ENCODE peak calls at places on chromosomes 2 and 18, in seven cellular contexts. One of them, this sample, is unnamed.
A peak's percentile ranks its signal among the peaks of the same experiment; 100 is the strongest.

GRCh38 chr2:186695081-186695756 is 1.4 kb downstream of the FAM171B start:
- DNase-seq in stimulated activated CD8-positive, alpha-beta memory T cell treated with anti-CD3 and anti-CD28 coated beads, Interleukin-2, amount 100 ng/mL, for 48 hours: no peak
- DNase-seq in activated CD4-positive, alpha-beta T cell treated with anti-CD3 and anti-CD28 coated beads for 24 hours: no peak
- DNase-seq in PC-9: no peak
- DNase-seq in NCI-H345: no peak
- DNase-seq in anterior cingulate cortex: no peak
- DNase-seq in astrocyte: peak; percentile 67
- DNase-seq in this sample: no peak

GRCh38 chr2:239313251-239313650 is 87.6 kb downstream of the HDAC4 start:
- DNase-seq in stimulated activated CD8-positive, alpha-beta memory T cell treated with anti-CD3 and anti-CD28 coated beads, Interleukin-2, amount 100 ng/mL, for 48 hours: no peak
- DNase-seq in activated CD4-positive, alpha-beta T cell treated with anti-CD3 and anti-CD28 coated beads for 24 hours: no peak
- DNase-seq in PC-9: no peak
- DNase-seq in NCI-H345: no peak
- DNase-seq in anterior cingulate cortex: no peak
- DNase-seq in astrocyte: no peak
- DNase-seq in this sample: no peak

GRCh38 chr2:106857882-106858478 is 28.0 kb downstream of the ST6GAL2 start:
- DNase-seq in stimulated activated CD8-positive, alpha-beta memory T cell treated with anti-CD3 and anti-CD28 coated beads, Interleukin-2, amount 100 ng/mL, for 48 hours: no peak
- DNase-seq in activated CD4-positive, alpha-beta T cell treated with anti-CD3 and anti-CD28 coated beads for 24 hours: no peak
- DNase-seq in PC-9: no peak
- DNase-seq in NCI-H345: no peak
- DNase-seq in anterior cingulate cortex: no peak
- DNase-seq in astrocyte: no peak
- DNase-seq in this sample: no peak

GRCh38 chr18:28512357-28512756 is 335.4 kb upstream of the CDH2 start:
- DNase-seq in stimulated activated CD8-positive, alpha-beta memory T cell treated with anti-CD3 and anti-CD28 coated beads, Interleukin-2, amount 100 ng/mL, for 48 hours: no peak
- DNase-seq in activated CD4-positive, alpha-beta T cell treated with anti-CD3 and anti-CD28 coated beads for 24 hours: no peak
- DNase-seq in PC-9: no peak
- DNase-seq in NCI-H345: no peak
- DNase-seq in anterior cingulate cortex: no peak
- DNase-seq in astrocyte: no peak
- DNase-seq in this sample: no peak

GRCh38 chr2:28321426-28321825 is 71.2 kb upstream of the FOSL2 start:
- DNase-seq in stimulated activated CD8-positive, alpha-beta memory T cell treated with anti-CD3 and anti-CD28 coated beads, Interleukin-2, amount 100 ng/mL, for 48 hours: no peak
- DNase-seq in activated CD4-positive, alpha-beta T cell treated with anti-CD3 and anti-CD28 coated beads for 24 hours: no peak
- DNase-seq in PC-9: no peak
- DNase-seq in NCI-H345: no peak
- DNase-seq in anterior cingulate cortex: no peak
- DNase-seq in astrocyte: peak; percentile 96
- DNase-seq in this sample: no peak

GRCh38 chr18:67519582-67519981 is 3.1 kb upstream of the DSEL start:
- DNase-seq in stimulated activated CD8-positive, alpha-beta memory T cell treated with anti-CD3 and anti-CD28 coated beads, Interleukin-2, amount 100 ng/mL, for 48 hours: no peak
- DNase-seq in activated CD4-positive, alpha-beta T cell treated with anti-CD3 and anti-CD28 coated beads for 24 hours: no peak
- DNase-seq in PC-9: no peak
- DNase-seq in NCI-H345: no peak
- DNase-seq in anterior cingulate cortex: no peak
- DNase-seq in astrocyte: peak; percentile 79
- DNase-seq in this sample: no peak

GRCh38 chr2:36716136-36716535 is 19.6 kb downstream of the VIT start:
- DNase-seq in stimulated activated CD8-positive, alpha-beta memory T cell treated with anti-CD3 and anti-CD28 coated beads, Interleukin-2, amount 100 ng/mL, for 48 hours: no peak
- DNase-seq in activated CD4-positive, alpha-beta T cell treated with anti-CD3 and anti-CD28 coated beads for 24 hours: no peak
- DNase-seq in PC-9: no peak
- DNase-seq in NCI-H345: no peak
- DNase-seq in anterior cingulate cortex: no peak
- DNase-seq in astrocyte: no peak
- DNase-seq in this sample: no peak

GRCh38 chr2:98912221-98912851 is 23.7 kb downstream of the CRACDL start:
- DNase-seq in stimulated activated CD8-positive, alpha-beta memory T cell treated with anti-CD3 and anti-CD28 coated beads, Interleukin-2, amount 100 ng/mL, for 48 hours: no peak
- DNase-seq in activated CD4-positive, alpha-beta T cell treated with anti-CD3 and anti-CD28 coated beads for 24 hours: no peak
- DNase-seq in PC-9: no peak
- DNase-seq in NCI-H345: peak; percentile 95
- DNase-seq in anterior cingulate cortex: peak; percentile 85
- DNase-seq in astrocyte: peak; percentile 92
- DNase-seq in this sample: no peak

GRCh38 chr2:144350151-144350802 is 169.6 kb downstream of the ZEB2 start:
- DNase-seq in stimulated activated CD8-positive, alpha-beta memory T cell treated with anti-CD3 and anti-CD28 coated beads, Interleukin-2, amount 100 ng/mL, for 48 hours: no peak
- DNase-seq in activated CD4-positive, alpha-beta T cell treated with anti-CD3 and anti-CD28 coated beads for 24 hours: no peak
- DNase-seq in PC-9: no peak
- DNase-seq in NCI-H345: no peak
- DNase-seq in anterior cingulate cortex: no peak
- DNase-seq in astrocyte: peak; percentile 73
- DNase-seq in this sample: no peak

GRCh38 chr18:48786621-48787522 is 163.9 kb downstream of the SMAD7 start:
- DNase-seq in stimulated activated CD8-positive, alpha-beta memory T cell treated with anti-CD3 and anti-CD28 coated beads, Interleukin-2, amount 100 ng/mL, for 48 hours: no peak
- DNase-seq in activated CD4-positive, alpha-beta T cell treated with anti-CD3 and anti-CD28 coated beads for 24 hours: no peak
- DNase-seq in PC-9: no peak
- DNase-seq in NCI-H345: no peak
- DNase-seq in anterior cingulate cortex: no peak
- DNase-seq in astrocyte: no peak
- DNase-seq in this sample: no peak

GRCh38 chr2:209331291-209331844 is 92.5 kb upstream of the MAP2 start:
- DNase-seq in stimulated activated CD8-positive, alpha-beta memory T cell treated with anti-CD3 and anti-CD28 coated beads, Interleukin-2, amount 100 ng/mL, for 48 hours: no peak
- DNase-seq in activated CD4-positive, alpha-beta T cell treated with anti-CD3 and anti-CD28 coated beads for 24 hours: no peak
- DNase-seq in PC-9: no peak
- DNase-seq in NCI-H345: peak; percentile 51
- DNase-seq in anterior cingulate cortex: peak; percentile 8
- DNase-seq in astrocyte: peak; percentile 30
- DNase-seq in this sample: no peak

GRCh38 chr2:216139884-216140283 is 30.7 kb downstream of the XRCC5 start:
- DNase-seq in stimulated activated CD8-positive, alpha-beta memory T cell treated with anti-CD3 and anti-CD28 coated beads, Interleukin-2, amount 100 ng/mL, for 48 hours: no peak
- DNase-seq in activated CD4-positive, alpha-beta T cell treated with anti-CD3 and anti-CD28 coated beads for 24 hours: no peak
- DNase-seq in PC-9: no peak
- DNase-seq in NCI-H345: no peak
- DNase-seq in anterior cingulate cortex: no peak
- DNase-seq in astrocyte: no peak
- DNase-seq in this sample: peak; percentile 40

GRCh38 chr18:58649966-58650816 is 21.1 kb upstream of the MALT1 start:
- DNase-seq in stimulated activated CD8-positive, alpha-beta memory T cell treated with anti-CD3 and anti-CD28 coated beads, Interleukin-2, amount 100 ng/mL, for 48 hours: no peak
- DNase-seq in activated CD4-positive, alpha-beta T cell treated with anti-CD3 and anti-CD28 coated beads for 24 hours: no peak
- DNase-seq in PC-9: no peak
- DNase-seq in NCI-H345: no peak
- DNase-seq in anterior cingulate cortex: no peak
- DNase-seq in astrocyte: no peak
- DNase-seq in this sample: peak; percentile 70

GRCh38 chr2:165467921-165468320 is 1.6 kb upstream of the CSRNP3 start:
- DNase-seq in stimulated activated CD8-positive, alpha-beta memory T cell treated with anti-CD3 and anti-CD28 coated beads, Interleukin-2, amount 100 ng/mL, for 48 hours: no peak
- DNase-seq in activated CD4-positive, alpha-beta T cell treated with anti-CD3 and anti-CD28 coated beads for 24 hours: no peak
- DNase-seq in PC-9: no peak
- DNase-seq in NCI-H345: no peak
- DNase-seq in anterior cingulate cortex: no peak
- DNase-seq in astrocyte: no peak
- DNase-seq in this sample: no peak

GRCh38 chr2:239035997-239036731 is 188.3 kb downstream of the TWIST2 start:
- DNase-seq in stimulated activated CD8-positive, alpha-beta memory T cell treated with anti-CD3 and anti-CD28 coated beads, Interleukin-2, amount 100 ng/mL, for 48 hours: no peak
- DNase-seq in activated CD4-positive, alpha-beta T cell treated with anti-CD3 and anti-CD28 coated beads for 24 hours: no peak
- DNase-seq in PC-9: no peak
- DNase-seq in NCI-H345: no peak
- DNase-seq in anterior cingulate cortex: no peak
- DNase-seq in astrocyte: no peak
- DNase-seq in this sample: no peak

GRCh38 chr2:219045937-219046550 is 4.7 kb upstream of the CFAP65 start:
- DNase-seq in stimulated activated CD8-positive, alpha-beta memory T cell treated with anti-CD3 and anti-CD28 coated beads, Interleukin-2, amount 100 ng/mL, for 48 hours: no peak
- DNase-seq in activated CD4-positive, alpha-beta T cell treated with anti-CD3 and anti-CD28 coated beads for 24 hours: no peak
- DNase-seq in PC-9: no peak
- DNase-seq in NCI-H345: no peak
- DNase-seq in anterior cingulate cortex: no peak
- DNase-seq in astrocyte: peak; percentile 20
- DNase-seq in this sample: no peak

GRCh38 chr2:232478571-232479340 is 8.9 kb downstream of the ECEL1 start:
- DNase-seq in stimulated activated CD8-positive, alpha-beta memory T cell treated with anti-CD3 and anti-CD28 coated beads, Interleukin-2, amount 100 ng/mL, for 48 hours: no peak
- DNase-seq in activated CD4-positive, alpha-beta T cell treated with anti-CD3 and anti-CD28 coated beads for 24 hours: no peak
- DNase-seq in PC-9: no peak
- DNase-seq in NCI-H345: no peak
- DNase-seq in anterior cingulate cortex: no peak
- DNase-seq in astrocyte: no peak
- DNase-seq in this sample: no peak

GRCh38 chr2:10232096-10232815 is 70.4 kb upstream of the HPCAL1 start:
- DNase-seq in stimulated activated CD8-positive, alpha-beta memory T cell treated with anti-CD3 and anti-CD28 coated beads, Interleukin-2, amount 100 ng/mL, for 48 hours: no peak
- DNase-seq in activated CD4-positive, alpha-beta T cell treated with anti-CD3 and anti-CD28 coated beads for 24 hours: no peak
- DNase-seq in PC-9: no peak
- DNase-seq in NCI-H345: no peak
- DNase-seq in anterior cingulate cortex: no peak
- DNase-seq in astrocyte: no peak
- DNase-seq in this sample: no peak

GRCh38 chr18:70936160-70936559 is 647.3 kb downstream of the SOCS6 start:
- DNase-seq in stimulated activated CD8-positive, alpha-beta memory T cell treated with anti-CD3 and anti-CD28 coated beads, Interleukin-2, amount 100 ng/mL, for 48 hours: no peak
- DNase-seq in activated CD4-positive, alpha-beta T cell treated with anti-CD3 and anti-CD28 coated beads for 24 hours: no peak
- DNase-seq in PC-9: no peak
- DNase-seq in NCI-H345: no peak
- DNase-seq in anterior cingulate cortex: no peak
- DNase-seq in astrocyte: no peak
- DNase-seq in this sample: no peak

GRCh38 chr2:179898873-179899272 is 37.5 kb upstream of the ZNF385B start:
- DNase-seq in stimulated activated CD8-positive, alpha-beta memory T cell treated with anti-CD3 and anti-CD28 coated beads, Interleukin-2, amount 100 ng/mL, for 48 hours: no peak
- DNase-seq in activated CD4-positive, alpha-beta T cell treated with anti-CD3 and anti-CD28 coated beads for 24 hours: no peak
- DNase-seq in PC-9: no peak
- DNase-seq in NCI-H345: peak; percentile 8
- DNase-seq in anterior cingulate cortex: no peak
- DNase-seq in astrocyte: peak; percentile 2
- DNase-seq in this sample: no peak

GRCh38 chr2:220787251-220787650 is 784.9 kb downstream of the EPHA4 start:
- DNase-seq in stimulated activated CD8-positive, alpha-beta memory T cell treated with anti-CD3 and anti-CD28 coated beads, Interleukin-2, amount 100 ng/mL, for 48 hours: no peak
- DNase-seq in activated CD4-positive, alpha-beta T cell treated with anti-CD3 and anti-CD28 coated beads for 24 hours: no peak
- DNase-seq in PC-9: no peak
- DNase-seq in NCI-H345: no peak
- DNase-seq in anterior cingulate cortex: no peak
- DNase-seq in astrocyte: peak; percentile 28
- DNase-seq in this sample: no peak

GRCh38 chr2:105612049-105612448 is 132.7 kb upstream of the NCK2 start:
- DNase-seq in stimulated activated CD8-positive, alpha-beta memory T cell treated with anti-CD3 and anti-CD28 coated beads, Interleukin-2, amount 100 ng/mL, for 48 hours: no peak
- DNase-seq in activated CD4-positive, alpha-beta T cell treated with anti-CD3 and anti-CD28 coated beads for 24 hours: no peak
- DNase-seq in PC-9: no peak
- DNase-seq in NCI-H345: no peak
- DNase-seq in anterior cingulate cortex: no peak
- DNase-seq in astrocyte: no peak
- DNase-seq in this sample: no peak

GRCh38 chr2:27956895-27957294 is 66.4 kb downstream of the BABAM2 start:
- DNase-seq in stimulated activated CD8-positive, alpha-beta memory T cell treated with anti-CD3 and anti-CD28 coated beads, Interleukin-2, amount 100 ng/mL, for 48 hours: no peak
- DNase-seq in activated CD4-positive, alpha-beta T cell treated with anti-CD3 and anti-CD28 coated beads for 24 hours: no peak
- DNase-seq in PC-9: peak; percentile 61
- DNase-seq in NCI-H345: no peak
- DNase-seq in anterior cingulate cortex: no peak
- DNase-seq in astrocyte: peak; percentile 57
- DNase-seq in this sample: no peak

GRCh38 chr18:40293311-40293710 is 1661.7 kb upstream of the PIK3C3 start:
- DNase-seq in stimulated activated CD8-positive, alpha-beta memory T cell treated with anti-CD3 and anti-CD28 coated beads, Interleukin-2, amount 100 ng/mL, for 48 hours: no peak
- DNase-seq in activated CD4-positive, alpha-beta T cell treated with anti-CD3 and anti-CD28 coated beads for 24 hours: no peak
- DNase-seq in PC-9: no peak
- DNase-seq in NCI-H345: no peak
- DNase-seq in anterior cingulate cortex: no peak
- DNase-seq in astrocyte: no peak
- DNase-seq in this sample: no peak

GRCh38 chr2:154697422-154698237 is 865 bp upstream of the KCNJ3 start:
- DNase-seq in stimulated activated CD8-positive, alpha-beta memory T cell treated with anti-CD3 and anti-CD28 coated beads, Interleukin-2, amount 100 ng/mL, for 48 hours: no peak
- DNase-seq in activated CD4-positive, alpha-beta T cell treated with anti-CD3 and anti-CD28 coated beads for 24 hours: no peak
- DNase-seq in PC-9: no peak
- DNase-seq in NCI-H345: peak; percentile 66
- DNase-seq in anterior cingulate cortex: peak; percentile 77
- DNase-seq in astrocyte: peak; percentile 1
- DNase-seq in this sample: no peak

GRCh38 chr2:84874381-84875212 is 6.3 kb downstream of the TRABD2A start:
- DNase-seq in stimulated activated CD8-positive, alpha-beta memory T cell treated with anti-CD3 and anti-CD28 coated beads, Interleukin-2, amount 100 ng/mL, for 48 hours: no peak
- DNase-seq in activated CD4-positive, alpha-beta T cell treated with anti-CD3 and anti-CD28 coated beads for 24 hours: no peak
- DNase-seq in PC-9: no peak
- DNase-seq in NCI-H345: no peak
- DNase-seq in anterior cingulate cortex: no peak
- DNase-seq in astrocyte: peak; percentile 29
- DNase-seq in this sample: peak; percentile 71

GRCh38 chr2:136310005-136310495 is 192.1 kb upstream of the CXCR4 start:
- DNase-seq in stimulated activated CD8-positive, alpha-beta memory T cell treated with anti-CD3 and anti-CD28 coated beads, Interleukin-2, amount 100 ng/mL, for 48 hours: peak; percentile 24
- DNase-seq in activated CD4-positive, alpha-beta T cell treated with anti-CD3 and anti-CD28 coated beads for 24 hours: no peak
- DNase-seq in PC-9: no peak
- DNase-seq in NCI-H345: no peak
- DNase-seq in anterior cingulate cortex: no peak
- DNase-seq in astrocyte: no peak
- DNase-seq in this sample: no peak

GRCh38 chr2:28326873-28327495 is 65.7 kb upstream of the FOSL2 start:
- DNase-seq in stimulated activated CD8-positive, alpha-beta memory T cell treated with anti-CD3 and anti-CD28 coated beads, Interleukin-2, amount 100 ng/mL, for 48 hours: no peak
- DNase-seq in activated CD4-positive, alpha-beta T cell treated with anti-CD3 and anti-CD28 coated beads for 24 hours: no peak
- DNase-seq in PC-9: peak; percentile 44
- DNase-seq in NCI-H345: no peak
- DNase-seq in anterior cingulate cortex: no peak
- DNase-seq in astrocyte: no peak
- DNase-seq in this sample: no peak

GRCh38 chr2:58146707-58147106 is 94.4 kb downstream of the FANCL start:
- DNase-seq in stimulated activated CD8-positive, alpha-beta memory T cell treated with anti-CD3 and anti-CD28 coated beads, Interleukin-2, amount 100 ng/mL, for 48 hours: no peak
- DNase-seq in activated CD4-positive, alpha-beta T cell treated with anti-CD3 and anti-CD28 coated beads for 24 hours: no peak
- DNase-seq in PC-9: peak; percentile 55
- DNase-seq in NCI-H345: no peak
- DNase-seq in anterior cingulate cortex: no peak
- DNase-seq in astrocyte: peak; percentile 42
- DNase-seq in this sample: no peak

GRCh38 chr2:69764286-69765058 is 22.5 kb downstream of the ANXA4 start:
- DNase-seq in stimulated activated CD8-positive, alpha-beta memory T cell treated with anti-CD3 and anti-CD28 coated beads, Interleukin-2, amount 100 ng/mL, for 48 hours: no peak
- DNase-seq in activated CD4-positive, alpha-beta T cell treated with anti-CD3 and anti-CD28 coated beads for 24 hours: no peak
- DNase-seq in PC-9: no peak
- DNase-seq in NCI-H345: no peak
- DNase-seq in anterior cingulate cortex: no peak
- DNase-seq in astrocyte: peak; percentile 49
- DNase-seq in this sample: no peak

GRCh38 chr2:173049732-173050314 is 25.8 kb upstream of the MAP3K20 start:
- DNase-seq in stimulated activated CD8-positive, alpha-beta memory T cell treated with anti-CD3 and anti-CD28 coated beads, Interleukin-2, amount 100 ng/mL, for 48 hours: no peak
- DNase-seq in activated CD4-positive, alpha-beta T cell treated with anti-CD3 and anti-CD28 coated beads for 24 hours: no peak
- DNase-seq in PC-9: no peak
- DNase-seq in NCI-H345: no peak
- DNase-seq in anterior cingulate cortex: no peak
- DNase-seq in astrocyte: no peak
- DNase-seq in this sample: no peak

GRCh38 chr18:39672171-39672570 is 2106.6 kb upstream of the CELF4 start:
- DNase-seq in stimulated activated CD8-positive, alpha-beta memory T cell treated with anti-CD3 and anti-CD28 coated beads, Interleukin-2, amount 100 ng/mL, for 48 hours: no peak
- DNase-seq in activated CD4-positive, alpha-beta T cell treated with anti-CD3 and anti-CD28 coated beads for 24 hours: no peak
- DNase-seq in PC-9: no peak
- DNase-seq in NCI-H345: no peak
- DNase-seq in anterior cingulate cortex: no peak
- DNase-seq in astrocyte: no peak
- DNase-seq in this sample: no peak

GRCh38 chr18:46433121-46433826 is 223.7 kb downstream of the LOXHD1 start:
- DNase-seq in stimulated activated CD8-positive, alpha-beta memory T cell treated with anti-CD3 and anti-CD28 coated beads, Interleukin-2, amount 100 ng/mL, for 48 hours: no peak
- DNase-seq in activated CD4-positive, alpha-beta T cell treated with anti-CD3 and anti-CD28 coated beads for 24 hours: no peak
- DNase-seq in PC-9: no peak
- DNase-seq in NCI-H345: no peak
- DNase-seq in anterior cingulate cortex: no peak
- DNase-seq in astrocyte: no peak
- DNase-seq in this sample: no peak

GRCh38 chr2:40332096-40332826 is 119.6 kb downstream of the SLC8A1 start:
- DNase-seq in stimulated activated CD8-positive, alpha-beta memory T cell treated with anti-CD3 and anti-CD28 coated beads, Interleukin-2, amount 100 ng/mL, for 48 hours: no peak
- DNase-seq in activated CD4-positive, alpha-beta T cell treated with anti-CD3 and anti-CD28 coated beads for 24 hours: no peak
- DNase-seq in PC-9: peak; percentile 78
- DNase-seq in NCI-H345: no peak
- DNase-seq in anterior cingulate cortex: no peak
- DNase-seq in astrocyte: peak; percentile 85
- DNase-seq in this sample: no peak

GRCh38 chr2:45242161-45242741 is 233.0 kb upstream of the SIX2 start:
- DNase-seq in stimulated activated CD8-positive, alpha-beta memory T cell treated with anti-CD3 and anti-CD28 coated beads, Interleukin-2, amount 100 ng/mL, for 48 hours: no peak
- DNase-seq in activated CD4-positive, alpha-beta T cell treated with anti-CD3 and anti-CD28 coated beads for 24 hours: no peak
- DNase-seq in PC-9: peak; percentile 33
- DNase-seq in NCI-H345: no peak
- DNase-seq in anterior cingulate cortex: no peak
- DNase-seq in astrocyte: peak; percentile 60
- DNase-seq in this sample: no peak

This sample was measured in CD4-positive, alpha-beta memory T cell.